ENCODE peak calls at places on chromosome 18, in seven cellular contexts. U is astrocyte of the cerebellum; I is ACHN; S is CD8-positive, alpha-beta T cell; J is NCI-H1417; W is A673; T is lower leg skin. G is an unnamed sample.

GRCh38 chr18:59024829-59025228 is 114.9 kb upstream of the SEC11C start:
- DNase-seq in U (no peak), I (no peak), S (no peak), J (no peak), W (no peak), T (no peak), G (no peak)

GRCh38 chr18:526681-527080 is 26.2 kb upstream of the COLEC12 start:
- DNase-seq in U (no peak), I (no peak), S (no peak), J (no peak), W (no peak), T (no peak), G (no peak)

GRCh38 chr18:23882616-23883276 is 131.8 kb upstream of the TTC39C start:
- DNase-seq in U (no peak), I (no peak), S (no peak), J (no peak), W (no peak), T (no peak), G (no peak)

GRCh38 chr18:75727479-75727878 is 300.0 kb upstream of the SMIM21 start:
- DNase-seq in U (peak), I (peak), S (no peak), J (peak), W (peak), T (no peak), G (no peak)

GRCh38 chr18:76496200-76496890 is 1.3 kb upstream of the ZNF516 start:
- DNase-seq in U (no peak), I (peak), S (no peak), J (peak), W (peak), T (peak), G (peak)

GRCh38 chr18:79380816-79381806 is 14.6 kb upstream of the NFATC1 start:
- DNase-seq in U (no peak), I (peak), S (peak), J (peak), W (peak), T (peak), G (peak)

GRCh38 chr18:13653746-13654455 is 72.5 kb downstream of the FAM210A start:
- DNase-seq in U (no peak), I (no peak), S (no peak), J (peak), W (no peak), T (no peak), G (no peak)

GRCh38 chr18:73842795-73843394 is 304.7 kb downstream of the FBXO15 start:
- DNase-seq in U (peak), I (peak), S (no peak), J (peak), W (peak), T (peak), G (no peak)

GRCh38 chr18:34873966-34874365 is 163.9 kb downstream of the DTNA start:
- DNase-seq in U (peak), I (no peak), S (no peak), J (no peak), W (no peak), T (no peak), G (no peak)

GRCh38 chr18:77101410-77102245 is 31.0 kb downstream of the MBP start:
- DNase-seq in U (peak), I (peak), S (no peak), J (no peak), W (peak), T (peak), G (peak)

GRCh38 chr18:77899972-77900754 is 650.5 kb downstream of the GALR1 start:
- DNase-seq in U (no peak), I (peak), S (no peak), J (peak), W (peak), T (no peak), G (no peak)

GRCh38 chr18:6873352-6873751 is 143.8 kb downstream of the ARHGAP28 start:
- DNase-seq in U (no peak), I (no peak), S (no peak), J (no peak), W (no peak), T (no peak), G (no peak)

GRCh38 chr18:74196220-74197119 is 48.1 kb downstream of the TIMM21 start:
- DNase-seq in U (peak), I (peak), S (peak), J (peak), W (peak), T (peak), G (no peak)

GRCh38 chr18:11859903-11860407 is 8.7 kb downstream of the CHMP1B start:
- DNase-seq in U (no peak), I (peak), S (no peak), J (no peak), W (no peak), T (no peak), G (peak)

GRCh38 chr18:54069729-54070128 is 154.7 kb downstream of the MBD2 start:
- DNase-seq in U (no peak), I (no peak), S (no peak), J (no peak), W (no peak), T (no peak), G (no peak)

GRCh38 chr18:58995663-58996062 is 131.0 kb downstream of the ZNF532 start:
- DNase-seq in U (no peak), I (no peak), S (no peak), J (no peak), W (no peak), T (no peak), G (no peak)

GRCh38 chr18:61528961-61529360 is 195.7 kb downstream of the CDH20 start:
- DNase-seq in U (no peak), I (peak), S (no peak), J (no peak), W (no peak), T (no peak), G (no peak)

GRCh38 chr18:55269632-55270031 is 310.4 kb upstream of the CCDC68 start:
- DNase-seq in U (no peak), I (no peak), S (no peak), J (no peak), W (no peak), T (no peak), G (no peak)

GRCh38 chr18:3948958-3949357 is 499.0 kb downstream of the TGIF1 start:
- DNase-seq in U (no peak), I (no peak), S (no peak), J (no peak), W (no peak), T (no peak), G (no peak)

GRCh38 chr18:58438161-58438983 is 190.5 kb downstream of the ALPK2 start:
- DNase-seq in U (no peak), I (peak), S (no peak), J (no peak), W (no peak), T (no peak), G (no peak)

GRCh38 chr18:45859334-45859733 is 33.9 kb downstream of the SIGLEC15 start:
- DNase-seq in U (no peak), I (no peak), S (no peak), J (no peak), W (no peak), T (no peak), G (no peak)

GRCh38 chr18:12254137-12254819 is at the start of gene CIDEA:
- DNase-seq in U (no peak), I (no peak), S (no peak), J (no peak), W (peak), T (no peak), G (no peak)

GRCh38 chr18:48391863-48392262 is 17.3 kb downstream of the ZBTB7C start:
- DNase-seq in U (no peak), I (no peak), S (no peak), J (no peak), W (no peak), T (no peak), G (no peak)

GRCh38 chr18:75143851-75144250 is 65.1 kb downstream of the PTGR3 start:
- DNase-seq in U (no peak), I (no peak), S (no peak), J (no peak), W (no peak), T (no peak), G (peak)

GRCh38 chr18:23998811-23999210 is 15.7 kb upstream of the TTC39C start:
- DNase-seq in U (no peak), I (no peak), S (no peak), J (peak), W (no peak), T (no peak), G (no peak)